ENCODE peak calls at places on chromosome 9, in ten cellular contexts. R, W, V, E, F, T, Q, N, C and S are unnamed samples.
A peak's percentile ranks its signal among the peaks of the same experiment; 100 is the strongest.

GRCh38 chr9:19485193-19485592 is 76.4 kb downstream of the ACER2 start:
- DNase-seq in R (no peak), W (no peak), V (no peak), E (no peak), F (peak; percentile 37), T (no peak), Q (no peak), N (no peak), C (no peak), S (no peak)

GRCh38 chr9:93486269-93486668 is 32.9 kb upstream of the FAM120AOS start:
- DNase-seq in R (no peak), W (no peak), V (no peak), E (no peak), F (no peak), T (no peak), Q (no peak), N (no peak), C (no peak), S (no peak)

GRCh38 chr9:2545881-2546490 is 75.6 kb upstream of the VLDLR start:
- DNase-seq in R (no peak), W (no peak), V (no peak), E (no peak), F (peak; percentile 12), T (no peak), Q (no peak), N (no peak), C (no peak), S (no peak)

GRCh38 chr9:76215066-76215465 is 179.2 kb downstream of the RFK start:
- DNase-seq in R (peak; percentile 30), W (peak; percentile 14), V (no peak), E (no peak), F (peak; percentile 71), T (peak; percentile 4), Q (peak; percentile 69), N (no peak), C (peak; percentile 83), S (no peak)

GRCh38 chr9:36416870-36417269 is 16.8 kb upstream of the RNF38 start:
- DNase-seq in R (no peak), W (no peak), V (no peak), E (no peak), F (no peak), T (no peak), Q (no peak), N (no peak), C (no peak), S (no peak)

GRCh38 chr9:3804148-3804547 is 278.3 kb upstream of the RFX3 start:
- DNase-seq in R (no peak), W (no peak), V (no peak), E (no peak), F (no peak), T (no peak), Q (peak; percentile 44), N (no peak), C (no peak), S (no peak)

GRCh38 chr9:33623658-33624586 is 99.9 kb downstream of the ANKRD18B start:
- DNase-seq in R (peak; percentile 28), W (peak; percentile 83), V (peak; percentile 82), E (peak; percentile 88), F (peak; percentile 74), T (peak; percentile 83), Q (peak; percentile 72), N (peak; percentile 81), C (peak; percentile 33), S (peak; percentile 12)

GRCh38 chr9:75088646-75089368 is 493 bp downstream of the OSTF1 start:
- DNase-seq in R (no peak), W (peak; percentile 77), V (peak; percentile 41), E (peak; percentile 58), F (peak; percentile 55), T (peak; percentile 58), Q (peak; percentile 67), N (no peak), C (peak; percentile 54), S (no peak)

GRCh38 chr9:137167752-137168574 is 1.9 kb downstream of the LRRC26 start:
- DNase-seq in R (no peak), W (peak; percentile 46), V (no peak), E (no peak), F (no peak), T (peak; percentile 73), Q (peak; percentile 39), N (no peak), C (no peak), S (no peak)

GRCh38 chr9:137170486-137171148 is 766 bp upstream of the LRRC26 start:
- DNase-seq in R (no peak), W (no peak), V (no peak), E (no peak), F (no peak), T (no peak), Q (no peak), N (no peak), C (no peak), S (no peak)

GRCh38 chr9:137168575-137168906 is 1.3 kb downstream of the LRRC26 start:
- DNase-seq in R (no peak), W (no peak), V (no peak), E (no peak), F (no peak), T (peak; percentile 35), Q (no peak), N (no peak), C (no peak), S (no peak)

GRCh38 chr9:137169764-137170460 is at the start of gene LRRC26:
- DNase-seq in R (no peak), W (no peak), V (no peak), E (no peak), F (no peak), T (no peak), Q (no peak), N (no peak), C (no peak), S (no peak)

DNA sequence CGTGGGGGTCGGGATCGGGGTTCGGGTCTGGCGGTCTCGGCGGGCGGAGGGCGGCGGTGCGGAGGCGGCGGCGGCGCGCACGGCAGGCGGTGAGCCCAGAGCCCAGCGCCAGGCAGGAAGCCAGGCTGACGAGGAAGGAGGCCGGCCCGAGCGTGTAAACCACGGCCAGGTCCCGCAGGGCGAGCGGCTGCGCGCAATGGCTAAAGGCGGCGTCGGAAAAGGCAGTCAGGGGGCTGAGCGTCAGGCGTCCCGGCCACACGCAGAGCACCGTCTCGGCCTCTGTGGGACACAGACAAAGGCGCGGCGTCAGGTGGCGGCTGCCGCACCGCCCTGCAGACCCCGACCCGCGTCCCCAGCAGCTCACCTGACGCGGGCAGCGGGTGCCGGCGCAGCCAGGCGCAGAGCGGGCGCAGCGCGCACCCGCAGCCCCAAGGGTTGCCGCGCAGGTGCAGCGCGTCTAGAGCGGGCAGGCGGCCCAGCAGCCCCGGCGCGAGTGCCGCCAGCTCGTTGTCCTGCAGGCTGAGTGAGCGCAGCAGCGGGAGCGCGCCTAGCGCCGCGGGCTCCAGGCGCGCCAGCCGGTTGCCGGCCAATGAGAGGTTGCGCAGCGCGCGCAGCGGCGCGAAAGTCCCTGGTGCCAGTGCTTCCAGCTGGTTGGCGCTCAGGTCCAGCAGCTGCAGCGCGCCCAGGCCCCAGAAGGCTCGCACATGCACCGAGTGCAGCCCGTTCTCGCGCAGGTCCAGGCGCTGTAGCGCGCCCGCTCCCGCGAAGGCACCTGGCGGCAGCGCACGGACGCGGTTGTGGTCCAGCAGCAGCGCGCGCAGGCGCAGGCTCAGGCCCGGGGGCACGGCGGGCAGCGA is 716 bp downstream of the LRRC26 start:
- DNase-seq in R (no peak), W (peak; percentile 49), V (peak; percentile 50), E (peak; percentile 69), F (peak; percentile 76), T (peak; percentile 92), Q (peak; percentile 18), N (peak; percentile 65), C (peak; percentile 12), S (no peak)
- TF ChIP-seq EZH2 in R (peak; percentile 97), W (peak; percentile 25), V (no peak), E (no peak), F (peak; percentile 6), T (no peak), Q (peak; percentile 96), N (no peak), C (peak; percentile 82), S (peak; percentile 62)

GRCh38 chr9:111529787-111530186 is 4.8 kb downstream of the ZNF483 start:
- DNase-seq in R (no peak), W (no peak), V (no peak), E (no peak), F (no peak), T (peak; percentile 59), Q (no peak), N (no peak), C (no peak), S (peak; percentile 52)
- H3K9me3 ChIP-seq in R (no peaks in the 10 kb centered on the region), W (no peaks in the 10 kb centered on the region), V (no peaks in the 10 kb centered on the region), E (no peaks in the 10 kb centered on the region), F (no peaks in the 10 kb centered on the region), T (no peaks in the 10 kb centered on the region), Q (no peaks in the 10 kb centered on the region), N (peaks cover under 1% of the 10 kb centered on the region), C (no peaks in the 10 kb centered on the region), S (peaks cover 12% of the 10 kb centered on the region)

GRCh38 chr9:71904076-71904475 is 6.9 kb downstream of the ABHD17B start:
- DNase-seq in R (no peak), W (no peak), V (no peak), E (no peak), F (no peak), T (no peak), Q (no peak), N (no peak), C (no peak), S (no peak)
- H3K27ac ChIP-seq in R (no peak overlapping the region), W (no peak overlapping the region), V (no peak overlapping the region), E (no peak overlapping the region), F (no peak overlapping the region), T (peak overlapping the region; percentile 22), Q (no peak overlapping the region), N (no peak overlapping the region), C (no peak overlapping the region), S (no peak overlapping the region)

GRCh38 chr9:16271967-16272366 is 598.5 kb downstream of the BNC2 start:
- DNase-seq in R (no peak), W (no peak), V (no peak), E (no peak), F (no peak), T (no peak), Q (no peak), N (no peak), C (no peak), S (no peak)

GRCh38 chr9:16267336-16268036 is 603.0 kb downstream of the BNC2 start:
- DNase-seq in R (no peak), W (peak; percentile 37), V (peak; percentile 69), E (peak; percentile 89), F (no peak), T (no peak), Q (peak; percentile 76), N (no peak), C (peak; percentile 42), S (no peak)

GRCh38 chr9:16265671-16266070 is 604.8 kb downstream of the BNC2 start:
- DNase-seq in R (no peak), W (no peak), V (no peak), E (no peak), F (peak; percentile 23), T (no peak), Q (no peak), N (no peak), C (no peak), S (no peak)

GRCh38 chr9:16266648-16267276 is 603.7 kb downstream of the BNC2 start:
- DNase-seq in R (no peak), W (no peak), V (no peak), E (peak; percentile 22), F (no peak), T (peak; percentile 13), Q (no peak), N (no peak), C (no peak), S (no peak)

DNA sequence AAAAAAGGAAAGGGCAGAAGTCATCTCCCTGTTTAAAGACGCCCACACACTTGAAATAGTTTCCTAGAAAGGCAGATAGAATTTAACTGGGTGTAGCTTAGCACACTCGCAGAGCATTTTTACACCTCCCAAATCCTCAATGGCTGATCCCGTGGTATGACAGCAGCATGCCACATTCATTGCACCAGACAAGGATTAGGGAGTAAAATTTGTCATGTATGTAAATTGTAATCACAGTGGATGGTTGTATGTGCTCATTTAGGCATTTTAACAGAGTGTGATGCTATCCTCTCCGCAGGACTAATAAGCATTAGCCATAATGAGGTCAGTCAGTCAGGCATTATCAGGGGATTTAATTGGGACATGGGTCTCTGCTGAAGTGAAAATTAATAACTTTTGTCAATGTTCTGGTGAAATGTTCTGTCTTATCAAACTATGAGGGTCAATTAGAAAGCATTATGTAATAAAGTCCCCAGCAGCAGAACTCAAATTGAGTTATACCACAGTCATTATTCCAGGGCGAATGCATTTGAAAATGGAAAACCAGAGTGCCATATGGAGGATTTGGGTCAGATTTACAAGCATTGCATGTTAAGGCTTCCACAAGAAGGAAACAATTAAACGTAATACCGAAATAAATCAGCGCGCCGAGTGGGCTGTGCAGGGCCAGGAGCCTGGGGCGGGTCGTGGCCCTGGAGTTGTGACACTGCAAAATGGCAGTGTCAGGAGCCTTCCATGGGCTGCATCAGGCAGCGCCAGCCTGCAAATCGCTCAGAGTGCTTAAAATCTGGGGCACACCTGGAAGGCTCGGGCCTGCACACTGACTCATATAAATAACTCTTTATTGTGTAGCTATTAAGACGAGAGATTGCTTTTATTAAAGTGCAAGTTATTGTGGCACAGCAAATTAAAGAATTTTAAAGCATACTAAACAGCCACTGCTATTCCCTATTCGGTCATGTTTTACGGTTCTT is 602.1 kb downstream of the BNC2 start:
- DNase-seq in R (no peak), W (no peak), V (no peak), E (no peak), F (no peak), T (no peak), Q (no peak), N (no peak), C (no peak), S (no peak)
- TF ChIP-seq EZH2 in R (no peak), W (no peak), V (no peak), E (no peak), F (no peak), T (no peak), Q (no peak), N (no peak), C (no peak), S (no peak)